ENCODE peak calls at places on chromosome 3, in nine cellular contexts. R is activated gamma-delta T cell treated with Interleukin-2 at 50 U/mL for 16 hours, I is T-cell, G is cardiac fibroblast, N is H7, L is HFFc6, D is cardiac muscle cell, B is GM10248, O is HS-5. P is an unnamed sample.

GRCh38 chr3:161042023-161042501 is 63.1 kb downstream of the B3GALNT1 start:
- DNase-seq in R (no peak), I (no peak), G (peak; percentile 2), N (no peak), L (peak; percentile 37), D (no peak), B (no peak), O (no peak), P (no peak)

GRCh38 chr3:125611908-125612307 is 16.6 kb upstream of the OSBPL11 start:
- DNase-seq in R (no peak), I (no peak), G (no peak), N (peak; percentile 22), L (no peak), D (no peak), B (no peak), O (no peak), P (no peak)

GRCh38 chr3:51942603-51943450 is 664 bp downstream of the PARP3 start:
- DNase-seq in R (peak; percentile 36), I (peak; percentile 34), G (peak; percentile 63), N (peak; percentile 71), L (peak; percentile 50), D (no peak), B (peak; percentile 90), O (peak; percentile 56), P (no peak)

GRCh38 chr3:53185761-53186465 is 24.9 kb downstream of the PRKCD start:
- DNase-seq in R (no peak), I (no peak), G (no peak), N (no peak), L (no peak), D (no peak), B (no peak), O (no peak), P (no peak)

GRCh38 chr3:186476044-186476468 is 68.1 kb downstream of the CRYGS start:
- DNase-seq in R (no peak), I (no peak), G (no peak), N (no peak), L (no peak), D (no peak), B (no peak), O (no peak), P (no peak)

GRCh38 chr3:123348-123747 is 73.2 kb upstream of the CHL1 start:
- DNase-seq in R (no peak), I (no peak), G (no peak), N (no peak), L (no peak), D (no peak), B (no peak), O (no peak), P (no peak)

GRCh38 chr3:58973796-58974195 is 76.0 kb downstream of the CFAP20DC start:
- DNase-seq in R (no peak), I (no peak), G (peak; percentile 6), N (no peak), L (no peak), D (no peak), B (no peak), O (no peak), P (no peak)

GRCh38 chr3:186187876-186188275 is 79.0 kb upstream of the ETV5 start:
- DNase-seq in R (no peak), I (no peak), G (no peak), N (no peak), L (no peak), D (no peak), B (no peak), O (no peak), P (no peak)

GRCh38 chr3:127961124-127961523 is 46.1 kb downstream of the KBTBD12 start:
- DNase-seq in R (no peak), I (no peak), G (no peak), N (no peak), L (no peak), D (no peak), B (no peak), O (no peak), P (no peak)

GRCh38 chr3:140187028-140187427 is 252.0 kb downstream of the CLSTN2 start:
- DNase-seq in R (no peak), I (no peak), G (no peak), N (no peak), L (no peak), D (no peak), B (no peak), O (no peak), P (no peak)

GRCh38 chr3:165125836-165126235 is 47.5 kb upstream of the SI start:
- DNase-seq in R (no peak), I (no peak), G (no peak), N (no peak), L (no peak), D (no peak), B (no peak), O (no peak), P (no peak)

GRCh38 chr3:51941798-51942602 is at the start of the genes PARP3 and RRP9:
- DNase-seq in R (peak; percentile 100), I (peak; percentile 99), G (peak; percentile 100), N (peak; percentile 100), L (peak; percentile 100), D (peak; percentile 100), B (peak; percentile 100), O (peak; percentile 99), P (peak; percentile 99)

GRCh38 chr3:111577798-111578685 is 17.1 kb downstream of the ZBED2 start:
- DNase-seq in R (no peak), I (no peak), G (peak; percentile 81), N (peak; percentile 46), L (peak; percentile 88), D (peak; percentile 44), B (peak; percentile 28), O (peak; percentile 54), P (no peak)

GRCh38 chr3:108780235-108780634 is 23.0 kb upstream of the RETNLB start:
- DNase-seq in R (peak; percentile 50), I (peak; percentile 34), G (no peak), N (no peak), L (no peak), D (no peak), B (no peak), O (no peak), P (peak; percentile 28)

GRCh38 chr3:185753354-185753753 is 71.5 kb downstream of the IGF2BP2 start:
- DNase-seq in R (no peak), I (no peak), G (no peak), N (no peak), L (no peak), D (no peak), B (no peak), O (no peak), P (no peak)

GRCh38 chr3:13884851-13885703 is 5.2 kb upstream of the WNT7A start:
- DNase-seq in R (peak; percentile 67), I (peak; percentile 70), G (no peak), N (peak; percentile 86), L (no peak), D (peak; percentile 67), B (peak; percentile 68), O (no peak), P (peak; percentile 66)

GRCh38 chr3:120203016-120203415 is 82.0 kb downstream of the GPR156 start:
- DNase-seq in R (no peak), I (no peak), G (peak; percentile 94), N (no peak), L (peak; percentile 67), D (no peak), B (no peak), O (peak; percentile 68), P (no peak)

GRCh38 chr3:177345049-177345972 is 148.0 kb upstream of the TBL1XR1 start:
- DNase-seq in R (peak; percentile 23), I (peak; percentile 6), G (peak; percentile 97), N (no peak), L (peak; percentile 95), D (peak; percentile 85), B (peak; percentile 40), O (peak; percentile 86), P (no peak)

GRCh38 chr3:61645148-61645547 is 83.8 kb downstream of the PTPRG start:
- DNase-seq in R (no peak), I (no peak), G (no peak), N (no peak), L (no peak), D (no peak), B (no peak), O (no peak), P (no peak)

GRCh38 chr3:143000525-143000924 is 845 bp upstream of the U2SURP start:
- DNase-seq in R (no peak), I (no peak), G (peak; percentile 35), N (no peak), L (peak; percentile 15), D (no peak), B (no peak), O (no peak), P (no peak)

GRCh38 chr3:63768415-63768814 is 50.7 kb upstream of the C3orf49 start:
- DNase-seq in R (no peak), I (no peak), G (no peak), N (no peak), L (no peak), D (no peak), B (no peak), O (no peak), P (no peak)

GRCh38 chr3:98561727-98562521 is 30.1 kb downstream of the GPR15 start:
- DNase-seq in R (no peak), I (no peak), G (no peak), N (no peak), L (no peak), D (no peak), B (no peak), O (no peak), P (no peak)

GRCh38 chr3:52891164-52891563 is 6.2 kb downstream of the STIMATE start:
- DNase-seq in R (no peak), I (no peak), G (no peak), N (peak; percentile 6), L (no peak), D (no peak), B (no peak), O (no peak), P (no peak)

GRCh38 chr3:27616031-27616430 is 106.1 kb downstream of the EOMES start:
- DNase-seq in R (no peak), I (no peak), G (no peak), N (no peak), L (no peak), D (no peak), B (no peak), O (no peak), P (no peak)

GRCh38 chr3:40660554-40660953 is 135.8 kb downstream of the ZNF621 start:
- DNase-seq in R (no peak), I (no peak), G (no peak), N (no peak), L (no peak), D (no peak), B (no peak), O (no peak), P (no peak)

GRCh38 chr3:157626817-157627216 is 123.6 kb upstream of the VEPH1 start:
- DNase-seq in R (no peak), I (no peak), G (no peak), N (no peak), L (no peak), D (no peak), B (no peak), O (no peak), P (no peak)